ENCODE peak calls at places on chromosome 9, in five cellular contexts. X is upper lobe of right lung, Y is coronary artery, Z is AG04449, I is bronchial epithelial cell. P is an unnamed sample.

GRCh38 chr9:133141833-133142594 is 21.0 kb upstream of the RALGDS start:
- DNase-seq in Y (no peak), I (no peak), X (peak; percentile 74), Z (no peak), P (no peak)

GRCh38 chr9:1100945-1101344 is 50.8 kb downstream of the DMRT2 start:
- DNase-seq in I (peak; percentile 28), Y (no peak), Z (no peak), X (peak; percentile 69), P (peak; percentile 47)

GRCh38 chr9:649128-650074 is 192.1 kb upstream of the DMRT1 start:
- DNase-seq in Y (no peak), I (peak; percentile 82), X (no peak), Z (no peak), P (peak; percentile 78)

GRCh38 chr9:75238311-75238976 is 150.1 kb downstream of the OSTF1 start:
- DNase-seq in I (peak; percentile 90), Y (no peak), Z (peak; percentile 28), X (no peak), P (peak; percentile 91)

GRCh38 chr9:95753762-95754465 is 121.6 kb upstream of the ERCC6L2 start:
- DNase-seq in I (no peak), X (no peak), Z (no peak), Y (no peak), P (no peak)

GRCh38 chr9:73539881-73540280 is 388.2 kb downstream of the ANXA1 start:
- DNase-seq in Z (no peak), X (no peak), Y (no peak), I (no peak), P (no peak)

GRCh38 chr9:129849901-129850300 is 14.6 kb downstream of the USP20 start:
- DNase-seq in I (no peak), Z (no peak), X (no peak), Y (no peak), P (no peak)

GRCh38 chr9:91643474-91644102 is 220.0 kb upstream of the NFIL3 start:
- DNase-seq in I (peak; percentile 18), X (no peak), Z (no peak), Y (no peak), P (no peak)

GRCh38 chr9:17802249-17802857 is 223.5 kb downstream of the SH3GL2 start:
- DNase-seq in Z (no peak), I (peak; percentile 20), Y (no peak), X (no peak), P (peak; percentile 24)

GRCh38 chr9:99457406-99457805 is 235.3 kb downstream of the SEC61B start:
- DNase-seq in I (no peak), Y (no peak), Z (no peak), X (no peak), P (no peak)

GRCh38 chr9:124929464-124929863 is 11.4 kb downstream of the GOLGA1 start:
- DNase-seq in I (no peak), X (no peak), Y (no peak), Z (no peak), P (no peak)

GRCh38 chr9:137506702-137507171 is 43.5 kb downstream of the PNPLA7 start:
- DNase-seq in Z (peak; percentile 57), X (no peak), I (no peak), Y (no peak), P (no peak)

GRCh38 chr9:129988607-129989361 is 54.2 kb downstream of the FNBP1 start:
- DNase-seq in I (no peak), X (no peak), Y (no peak), Z (no peak), P (no peak)

GRCh38 chr9:90884178-90884577 is 82.6 kb downstream of the SYK start:
- DNase-seq in Y (no peak), Z (no peak), X (no peak), I (no peak), P (no peak)

GRCh38 chr9:137441935-137442321 is 771 bp upstream of the ENTPD8 start:
- DNase-seq in Y (no peak), I (no peak), Z (no peak), X (no peak), P (no peak)

GRCh38 chr9:121699271-121700164 is 48.1 kb downstream of the DAB2IP start:
- DNase-seq in I (no peak), X (peak; percentile 82), Y (no peak), Z (no peak), P (peak; percentile 50)

GRCh38 chr9:120901704-120902103 is 24.7 kb upstream of the PHF19 start:
- DNase-seq in I (no peak), Z (no peak), X (no peak), Y (no peak), P (no peak)

GRCh38 chr9:71819115-71819739 is 50.9 kb upstream of the CEMIP2 start:
- DNase-seq in I (peak; percentile 18), Z (no peak), X (no peak), Y (no peak), P (peak; percentile 48)

GRCh38 chr9:97555164-97555563 is 53.7 kb downstream of the TMOD1 start:
- DNase-seq in Y (peak; percentile 92), Z (no peak), X (peak; percentile 12), I (no peak), P (no peak)

GRCh38 chr9:99030610-99031009 is 74.3 kb upstream of the TGFBR1 start:
- DNase-seq in I (no peak), Y (no peak), Z (no peak), X (no peak), P (no peak)

GRCh38 chr9:110996436-110997224 is 41.6 kb downstream of the LPAR1 start:
- DNase-seq in Z (peak; percentile 38), Y (no peak), I (no peak), X (no peak), P (no peak)

DNA sequence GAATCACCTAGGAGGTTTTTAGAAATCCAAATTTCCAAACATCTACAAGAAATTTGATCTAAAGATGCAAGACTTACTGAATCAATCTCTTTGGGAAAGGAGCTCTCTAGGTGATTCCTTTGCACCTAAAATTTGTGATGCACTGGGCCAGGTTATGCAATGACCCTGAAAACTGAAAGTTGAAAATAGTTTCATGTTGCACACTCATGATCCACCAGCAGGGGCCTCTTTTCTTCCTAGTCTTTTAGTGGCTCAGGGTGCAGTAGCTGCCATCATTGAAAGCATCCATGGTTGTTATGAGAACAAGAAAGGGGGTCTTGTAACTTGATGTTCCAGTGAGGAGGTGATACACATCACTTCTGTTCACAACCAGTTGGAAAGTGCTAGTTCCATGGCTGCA is 486.8 kb downstream of the PSAT1 start:
- DNase-seq in Y (no peak), X (no peak), Z (no peak), I (peak; percentile 7), P (peak; percentile 9)
- TF ChIP-seq CTCF in Y (no peak), X (peak; percentile 7), Z (no peak), I (peak; percentile 30), P (peak; percentile 34)

DNA sequence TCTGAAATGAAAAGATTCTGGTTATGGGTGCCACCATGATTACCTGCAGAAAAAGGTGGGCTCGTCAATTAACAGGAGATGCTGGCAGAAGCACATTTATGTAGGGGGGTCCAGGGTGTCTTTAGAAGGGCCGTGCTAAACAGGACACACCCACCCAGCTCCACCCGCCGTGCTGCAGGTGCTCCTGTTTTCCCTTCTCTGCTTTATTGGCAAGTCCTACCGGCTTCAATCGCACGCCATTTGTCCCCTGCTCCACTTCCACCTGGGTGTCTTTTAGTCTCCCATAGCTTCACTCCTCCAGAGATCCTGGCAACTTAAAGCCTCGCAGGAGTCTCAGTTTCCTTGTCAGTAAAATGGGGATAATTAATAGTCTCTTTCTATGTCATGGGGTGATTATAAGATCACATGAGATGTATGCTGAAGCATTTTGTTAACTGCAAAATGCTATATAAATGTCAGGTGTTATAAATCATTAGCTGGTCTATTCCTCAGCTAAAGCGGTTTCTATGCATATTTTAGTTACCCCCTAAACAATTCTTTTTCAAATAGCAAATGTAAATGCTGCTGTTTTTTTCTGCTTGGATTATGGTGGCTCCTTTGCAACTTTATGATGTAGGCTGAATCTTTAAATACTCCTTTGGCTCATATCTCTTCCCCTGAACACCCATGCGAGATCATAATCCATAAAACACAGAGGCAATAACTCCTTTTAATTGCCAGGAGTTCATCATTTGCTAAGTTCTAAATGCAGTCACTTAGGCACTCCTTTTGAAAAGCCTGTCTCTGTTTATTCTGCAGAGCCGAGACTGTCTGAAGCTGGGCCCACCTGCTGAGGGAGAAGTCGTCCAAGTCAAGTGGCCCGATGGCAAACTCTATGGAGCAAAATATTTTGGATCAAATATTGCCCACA is 406.9 kb downstream of the KDM4C start:
- DNase-seq in Z (no peak), X (no peak), Y (no peak), I (no peak), P (no peak)
- H3K4me3 ChIP-seq in Z (no peak overlapping the region), X (no peak overlapping the region), Y (no peak overlapping the region), I (no peak overlapping the region), P (no peak overlapping the region)

DNA sequence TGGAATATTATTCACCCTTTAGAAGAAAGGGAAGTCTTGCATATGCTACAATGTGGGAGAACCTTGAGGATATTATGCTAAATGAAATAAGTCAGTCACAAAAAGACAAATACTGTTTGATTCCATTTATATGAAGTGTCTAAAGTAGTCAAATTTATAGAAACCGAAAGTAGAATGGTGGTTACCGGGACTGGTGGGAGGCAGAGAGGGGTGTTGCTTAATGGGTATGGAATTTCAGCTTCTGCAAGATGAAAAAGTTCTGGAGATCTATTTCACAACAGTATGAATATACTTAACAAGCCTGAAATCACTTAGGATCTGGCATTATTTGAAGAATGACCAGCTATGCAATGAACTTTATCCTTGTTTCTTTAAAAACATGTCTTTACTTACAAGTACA is 14.6 kb upstream of the FREM1 start:
- DNase-seq in I (peak; percentile 36), X (no peak), Y (no peak), Z (peak; percentile 50), P (peak; percentile 16)
- TF ChIP-seq CTCF in I (no peak), X (no peak), Y (no peak), Z (no peak), P (no peak)

DNA sequence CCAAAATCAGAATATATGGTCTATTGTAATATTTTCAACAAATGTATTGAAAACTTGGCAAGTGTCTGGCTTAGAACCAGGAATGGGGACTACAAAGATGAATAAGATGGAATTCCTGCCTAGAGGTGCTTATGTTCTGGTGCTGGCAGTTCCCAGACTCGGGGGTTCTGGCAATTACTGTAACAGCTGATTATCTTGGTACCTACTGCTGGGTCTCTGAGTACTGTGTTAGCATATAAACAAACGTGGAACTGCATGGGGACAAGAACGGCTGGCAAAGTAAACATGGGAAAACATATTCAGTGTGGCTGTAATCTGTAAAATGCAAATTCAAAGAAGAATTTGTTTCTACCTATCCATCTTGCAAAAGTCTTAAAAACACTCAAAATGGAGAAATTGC is 89.9 kb downstream of the SLC24A2 start:
- DNase-seq in Y (no peak), X (no peak), Z (no peak), I (no peak), P (no peak)
- H3K4me3 ChIP-seq in Y (no peak overlapping the region), X (no peak overlapping the region), Z (no peak overlapping the region), I (no peak overlapping the region), P (no peak overlapping the region)

DNA sequence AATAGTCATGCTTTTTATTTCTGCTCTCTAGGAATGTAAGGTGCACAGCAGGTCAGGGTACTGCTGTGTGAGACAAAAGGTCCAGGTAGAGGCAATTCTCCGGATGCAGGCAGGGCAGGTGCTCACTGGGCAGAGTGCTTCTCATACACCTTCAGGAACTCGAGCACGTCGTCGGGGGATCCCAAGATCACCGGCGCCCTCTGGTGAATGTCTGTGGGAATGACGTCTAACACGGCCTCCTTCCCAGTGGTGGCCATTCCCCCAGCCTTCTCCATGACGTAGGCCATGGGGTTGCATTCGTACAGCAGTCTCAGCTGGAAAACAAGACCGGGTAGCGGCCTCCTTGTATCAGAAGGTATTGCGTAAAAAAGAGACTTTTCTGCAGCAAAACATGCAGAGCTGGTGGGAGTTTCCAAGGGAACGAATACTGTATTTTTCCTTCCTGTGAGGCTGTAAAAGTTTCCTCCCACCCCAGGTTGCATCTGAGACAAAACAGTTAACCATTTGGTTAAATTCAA is 9.7 kb upstream of the FBP2 start:
- DNase-seq in Z (no peak), I (peak; percentile 47), Y (no peak), X (peak; percentile 77), P (peak; percentile 73)
- TF ChIP-seq CTCF in Z (peak; percentile 73), I (peak; percentile 87), Y (peak; percentile 13), X (peak; percentile 64), P (peak; percentile 79)

P was measured in epithelial cell of esophagus.